ENCODE peak calls at places on chromosomes 5 and 9, in five cellular contexts. E is fibroblast of mammary gland; W is NCI-H146; Z is SK-N-SH; N is activated CD4-positive, alpha-beta T cell treated with anti-CD3 and anti-CD28 coated beads for 24 hours. B is an unnamed sample.
A peak's percentile ranks its signal among the peaks of the same experiment; 100 is the strongest.

GRCh38 chr5:43043400-43043756 is 3.3 kb upstream of the ANXA2R start:
- DNase-seq in W (no peak), N (no peak), Z (no peak), E (no peak), B (no peak)

GRCh38 chr5:125717209-125717608 is 706.0 kb upstream of the GRAMD2B start:
- DNase-seq in E (peak; percentile 53), N (no peak), Z (no peak), W (no peak), B (no peak)

GRCh38 chr5:96881511-96882115 is 5.3 kb downstream of the ERAP2 start:
- DNase-seq in N (no peak), E (peak; percentile 69), W (no peak), Z (no peak), B (no peak)

GRCh38 chr5:149426931-149427330 is 47.8 kb upstream of the IL17B start:
- DNase-seq in N (no peak), W (no peak), Z (no peak), E (no peak), B (no peak)

GRCh38 chr9:116141864-116142561 is 11.6 kb upstream of the PAPPA start:
- DNase-seq in E (peak; percentile 73), W (no peak), Z (no peak), N (no peak), B (no peak)

GRCh38 chr5:95217351-95217750 is 67.5 kb downstream of the MCTP1 start:
- DNase-seq in Z (no peak), W (peak; percentile 21), E (no peak), N (no peak), B (no peak)

GRCh38 chr9:92381780-92382179 is 22.6 kb downstream of the OGN start:
- DNase-seq in Z (no peak), N (no peak), W (no peak), E (no peak), B (no peak)

GRCh38 chr5:180823938-180824629 is 21.5 kb upstream of the MGAT1 start:
- DNase-seq in N (no peak), E (no peak), W (no peak), Z (no peak), B (no peak)

GRCh38 chr5:116271432-116271831 is 186.6 kb downstream of the COMMD10 start:
- DNase-seq in N (no peak), W (no peak), Z (no peak), E (peak; percentile 72), B (no peak)

GRCh38 chr9:116592926-116593325 is 94.2 kb upstream of the TRIM32 start:
- DNase-seq in W (no peak), E (peak; percentile 64), Z (no peak), N (no peak), B (no peak)

GRCh38 chr5:179907570-179908324 is at the start of gene TBC1D9B:
- DNase-seq in W (peak; percentile 48), E (peak; percentile 58), N (peak; percentile 46), Z (peak; percentile 96), B (peak; percentile 79)

GRCh38 chr9:129500166-129500862 is 120.6 kb downstream of the C9orf50 start:
- DNase-seq in N (no peak), E (peak; percentile 33), W (no peak), Z (peak; percentile 73), B (no peak)

GRCh38 chr9:76219555-76220151 is 174.6 kb downstream of the RFK start:
- DNase-seq in W (peak; percentile 12), N (no peak), E (peak; percentile 22), Z (peak; percentile 1), B (no peak)

GRCh38 chr9:95083086-95083768 is 234.3 kb downstream of the FANCC start:
- DNase-seq in E (no peak), Z (no peak), N (no peak), W (no peak), B (no peak)

GRCh38 chr9:4225291-4226119 is 74.4 kb downstream of the GLIS3 start:
- DNase-seq in E (peak; percentile 92), Z (no peak), W (no peak), N (no peak), B (no peak)

GRCh38 chr5:38692780-38693507 is 136.5 kb upstream of the LIFR start:
- DNase-seq in Z (no peak), E (no peak), N (no peak), W (no peak), B (no peak)

GRCh38 chr5:54832066-54832465 is 153.3 kb downstream of the ESM1 start:
- DNase-seq in E (peak; percentile 77), Z (no peak), N (no peak), W (no peak), B (no peak)

GRCh38 chr9:129307227-129307970 is 129.3 kb upstream of the IER5L start:
- DNase-seq in N (no peak), Z (no peak), W (no peak), E (no peak), B (no peak)

GRCh38 chr5:53478411-53479044 is 1.9 kb upstream of the FST start:
- DNase-seq in W (peak; percentile 82), N (no peak), E (peak; percentile 68), Z (peak; percentile 56), B (no peak)

GRCh38 chr5:64632251-64632650 is 58.1 kb upstream of the SHISAL2B start:
- DNase-seq in W (peak; percentile 7), E (peak; percentile 33), Z (no peak), N (no peak), B (no peak)

GRCh38 chr5:40652441-40653220 is 27.1 kb upstream of the PTGER4 start:
- DNase-seq in Z (no peak), N (no peak), E (no peak), W (peak; percentile 7), B (peak; percentile 60)

GRCh38 chr5:109141499-109142200 is 268.1 kb downstream of the PJA2 start:
- DNase-seq in Z (no peak), N (no peak), W (no peak), E (peak; percentile 57), B (no peak)

GRCh38 chr5:142726188-142726731 is 40.4 kb upstream of the FGF1 start:
- DNase-seq in E (peak; percentile 96), Z (no peak), W (no peak), N (no peak), B (no peak)

GRCh38 chr5:75051217-75051751 is 1.1 kb downstream of the GCNT4 start:
- DNase-seq in W (no peak), N (no peak), Z (no peak), E (no peak), B (no peak)

GRCh38 chr9:130824616-130825015 is 10.4 kb upstream of the ABL1 start:
- DNase-seq in Z (no peak), N (no peak), E (no peak), W (no peak), B (no peak)

GRCh38 chr9:31153250-31153840 is 1231.1 kb upstream of the ACO1 start:
- DNase-seq in Z (no peak), W (no peak), N (no peak), E (peak; percentile 28), B (no peak)

GRCh38 chr5:157513182-157513581 is 53.2 kb downstream of the NIPAL4 start:
- DNase-seq in N (no peak), E (no peak), Z (no peak), W (no peak), B (no peak)

B was measured in stimulated activated effector memory CD8-positive, alpha-beta T cell treated with anti-CD3 and anti-CD28 coated beads, Interleukin-12 subunit alpha, Interleukin-12 subunit beta, amount 100 ng/mL, for 72 hours.